ENCODE peak calls at places on chromosome 14, in five cellular contexts. B is psoas muscle, S is upper lobe of right lung, Y is endothelial cell of umbilical vein, E is fibroblast of lung. H is an unnamed sample.

GRCh38 chr14:65260786-65261185 is 151.7 kb upstream of the FUT8 start:
- DNase-seq in B (no peak), S (no peak), Y (no peak), E (peak; percentile 83), H (no peak)

GRCh38 chr14:89921896-89922548 is 32.5 kb downstream of the EFCAB11 start:
- DNase-seq in B (no peak), S (no peak), Y (no peak), E (peak; percentile 71), H (no peak)

GRCh38 chr14:99744199-99744872 is 48.9 kb upstream of the EML1 start:
- DNase-seq in B (no peak), S (no peak), Y (no peak), E (no peak), H (no peak)

GRCh38 chr14:64217747-64218146 is 76.4 kb downstream of the ESR2 start:
- DNase-seq in B (no peak), S (no peak), Y (no peak), E (no peak), H (peak; percentile 2)

GRCh38 chr14:100905166-100905565 is 1.6 kb upstream of the RTL1 start:
- DNase-seq in B (no peak), S (no peak), Y (no peak), E (no peak), H (no peak)

GRCh38 chr14:91284791-91285548 is 40.5 kb upstream of the GPR68 start:
- DNase-seq in B (no peak), S (no peak), Y (no peak), E (no peak), H (no peak)

GRCh38 chr14:67541448-67542387 is 8.6 kb downstream of the PLEKHH1 start:
- DNase-seq in B (no peak), S (peak; percentile 23), Y (no peak), E (no peak), H (no peak)

GRCh38 chr14:56902413-56902812 is 92.1 kb upstream of the OTX2 start:
- DNase-seq in B (no peak), S (no peak), Y (no peak), E (no peak), H (no peak)

GRCh38 chr14:33765251-33765650 is 185.6 kb downstream of the EGLN3 start:
- DNase-seq in B (no peak), S (no peak), Y (peak; percentile 64), E (no peak), H (no peak)

GRCh38 chr14:87996276-87996592 is 3.3 kb upstream of the GALC start:
- DNase-seq in B (no peak), S (no peak), Y (no peak), E (no peak), H (no peak)

GRCh38 chr14:88422919-88423318 is 37.5 kb downstream of the SPATA7 start:
- DNase-seq in B (no peak), S (no peak), Y (no peak), E (peak; percentile 56), H (no peak)

GRCh38 chr14:105216490-105217247 is 31.7 kb upstream of the BTBD6 start:
- DNase-seq in B (no peak), S (no peak), Y (no peak), E (no peak), H (no peak)

GRCh38 chr14:32166924-32167323 is 34.9 kb upstream of the RNU6-7 start:
- DNase-seq in B (no peak), S (no peak), Y (no peak), E (no peak), H (no peak)

GRCh38 chr14:32166029-32166428 is 35.8 kb upstream of the RNU6-7 start:
- DNase-seq in B (no peak), S (no peak), Y (no peak), E (no peak), H (no peak)

GRCh38 chr14:32167907-32168306 is 33.9 kb upstream of the RNU6-7 start:
- DNase-seq in B (no peak), S (no peak), Y (no peak), E (no peak), H (no peak)

DNA sequence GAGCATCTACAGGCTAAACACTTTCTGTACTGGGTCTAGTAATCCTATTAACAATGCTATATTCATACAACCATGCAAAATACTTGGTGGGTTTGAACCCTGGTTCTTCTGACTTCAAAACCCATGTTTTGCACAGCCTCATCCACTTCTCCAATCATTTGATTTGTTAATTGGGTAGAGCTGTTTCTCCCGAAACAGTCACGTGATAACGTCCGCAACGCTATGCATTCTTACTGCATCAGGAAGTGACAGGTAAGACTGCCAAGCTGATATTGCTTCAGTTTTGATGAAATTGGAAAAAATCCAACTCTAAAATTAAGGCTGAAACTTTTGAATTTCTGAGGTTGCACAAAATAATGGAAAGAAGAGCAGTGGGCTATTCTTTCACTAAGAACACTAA is 30.4 kb upstream of the RNU6-7 start:
- DNase-seq in B (no peak), S (no peak), Y (no peak), E (no peak), H (no peak)
- H3K36me3 ChIP-seq in B (no peaks in the 10 kb centered on the region), S (no peaks in the 10 kb centered on the region), Y (no peaks in the 10 kb centered on the region), E (no peaks in the 10 kb centered on the region), H (no peaks in the 10 kb centered on the region)

GRCh38 chr14:51512321-51512720 is 139.4 kb upstream of the FRMD6 start:
- DNase-seq in B (no peak), S (no peak), Y (no peak), E (no peak), H (no peak)
- H3K36me3 ChIP-seq in B (no peaks in the 10 kb centered on the region), S (no peaks in the 10 kb centered on the region), Y (no peaks in the 10 kb centered on the region), E (no peaks in the 10 kb centered on the region), H (no peaks in the 10 kb centered on the region)

GRCh38 chr14:103134919-103135318 is 11.7 kb downstream of the TNFAIP2 start:
- DNase-seq in B (no peak), S (no peak), Y (no peak), E (no peak), H (no peak)
- H3K36me3 ChIP-seq in B (peaks cover 3% of the 10 kb centered on the region), S (peaks cover 51% of the 10 kb centered on the region), Y (no peaks in the 10 kb centered on the region), E (peaks cover 27% of the 10 kb centered on the region), H (peaks cover 11% of the 10 kb centered on the region)

GRCh38 chr14:95493503-95493902 is 22.9 kb downstream of the SYNE3 start:
- DNase-seq in B (no peak), S (no peak), Y (no peak), E (no peak), H (no peak)

GRCh38 chr14:95495538-95496025 is 20.9 kb downstream of the SYNE3 start:
- DNase-seq in B (no peak), S (no peak), Y (peak; percentile 68), E (no peak), H (no peak)

GRCh38 chr14:95495093-95495492 is 21.4 kb downstream of the SYNE3 start:
- DNase-seq in B (no peak), S (no peak), Y (no peak), E (no peak), H (no peak)

GRCh38 chr14:95493976-95494375 is 22.5 kb downstream of the SYNE3 start:
- DNase-seq in B (no peak), S (no peak), Y (no peak), E (no peak), H (no peak)

DNA sequence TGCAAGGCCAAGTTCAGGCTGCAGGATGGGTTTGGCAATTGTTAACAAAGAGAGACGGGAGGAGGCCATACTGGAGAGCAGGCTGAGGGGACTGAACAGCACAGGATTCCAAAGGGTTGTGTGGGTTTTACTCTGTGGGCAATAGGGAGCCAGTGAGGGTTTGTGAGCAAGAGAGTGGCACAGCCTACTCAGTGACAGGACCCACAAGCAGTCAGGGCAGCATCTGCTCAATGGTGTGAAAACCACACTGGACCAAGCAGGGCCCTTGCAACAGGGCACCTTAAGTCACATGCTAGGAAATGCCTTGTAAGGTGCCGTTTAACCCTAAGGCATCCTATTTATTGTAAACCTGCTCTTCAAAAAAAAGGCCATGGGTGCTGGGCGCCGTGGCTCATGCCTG is 22.0 kb downstream of the SYNE3 start:
- DNase-seq in B (no peak), S (no peak), Y (no peak), E (no peak), H (no peak)
- H3K36me3 ChIP-seq in B (no peaks in the 10 kb centered on the region), S (no peaks in the 10 kb centered on the region), Y (no peaks in the 10 kb centered on the region), E (peaks cover 2% of the 10 kb centered on the region), H (no peaks in the 10 kb centered on the region)

DNA sequence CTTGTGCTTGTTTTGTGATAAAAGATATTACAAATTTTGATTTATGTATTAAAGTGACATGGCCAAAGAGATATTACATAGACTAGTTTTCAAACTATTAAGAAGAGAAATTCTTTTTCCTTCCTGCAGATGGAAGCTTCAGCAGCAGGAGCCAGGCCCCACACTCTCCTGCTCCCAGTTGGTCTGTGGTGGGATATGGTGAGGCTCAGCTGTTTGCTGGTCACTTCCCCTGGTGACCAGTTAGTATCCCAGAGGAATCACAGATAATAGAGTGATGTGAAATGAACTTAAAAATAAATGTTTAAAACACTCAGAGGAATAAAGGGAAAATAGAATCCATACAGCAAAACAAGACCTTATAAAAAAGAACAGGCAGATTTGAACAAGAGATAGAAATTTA is 154.7 kb downstream of the KTN1 start:
- DNase-seq in B (no peak), S (no peak), Y (no peak), E (no peak), H (no peak)
- H3K36me3 ChIP-seq in B (no peaks in the 10 kb centered on the region), S (no peaks in the 10 kb centered on the region), Y (no peaks in the 10 kb centered on the region), E (no peaks in the 10 kb centered on the region), H (no peaks in the 10 kb centered on the region)

H was measured in ascending aorta.